ENCODE peak calls at places on chromosomes 6 and 20, in ten cellular contexts. One of them, this sample, is unnamed. For H3K4me1, the result is how much of the 10 kb centered on the place peaks cover.

GRCh38 chr6:163398796-163399195 is 15.7 kb upstream of the QKI start:
- DNase-seq in aorta: no peak
- DNase-seq in uterus: no peak
- DNase-seq in CD4-positive, CD25-positive, alpha-beta regulatory T cell: no peak
- DNase-seq in vagina: peak
- DNase-seq in effector memory CD4-positive, alpha-beta T cell: no peak
- DNase-seq in pancreas: no peak
- DNase-seq in sigmoid colon: peak
- DNase-seq in endodermal cell: no peak
- DNase-seq in neuronal stem cell: no peak
- DNase-seq in this sample: peak

GRCh38 chr6:119145111-119145510 is 66.6 kb upstream of the FAM184A start:
- DNase-seq in aorta: no peak
- DNase-seq in uterus: no peak
- DNase-seq in CD4-positive, CD25-positive, alpha-beta regulatory T cell: no peak
- DNase-seq in vagina: no peak
- DNase-seq in effector memory CD4-positive, alpha-beta T cell: no peak
- DNase-seq in pancreas: no peak
- DNase-seq in sigmoid colon: no peak
- DNase-seq in endodermal cell: no peak
- DNase-seq in neuronal stem cell: no peak
- DNase-seq in this sample: no peak

GRCh38 chr6:26122402-26122792 is 35.2 kb downstream of the HFE start:
- DNase-seq in aorta: no peak
- DNase-seq in uterus: no peak
- DNase-seq in CD4-positive, CD25-positive, alpha-beta regulatory T cell: no peak
- DNase-seq in vagina: no peak
- DNase-seq in effector memory CD4-positive, alpha-beta T cell: no peak
- DNase-seq in pancreas: no peak
- DNase-seq in sigmoid colon: no peak
- DNase-seq in endodermal cell: peak
- DNase-seq in neuronal stem cell: no peak
- DNase-seq in this sample: no peak

GRCh38 chr20:48359692-48360337 is 468.0 kb downstream of the PREX1 start:
- DNase-seq in aorta: no peak
- DNase-seq in uterus: no peak
- DNase-seq in CD4-positive, CD25-positive, alpha-beta regulatory T cell: no peak
- DNase-seq in vagina: no peak
- DNase-seq in effector memory CD4-positive, alpha-beta T cell: no peak
- DNase-seq in pancreas: no peak
- DNase-seq in sigmoid colon: no peak
- DNase-seq in endodermal cell: no peak
- DNase-seq in neuronal stem cell: no peak
- DNase-seq in this sample: no peak

GRCh38 chr6:31928672-31928939 is 1.1 kb downstream of the C2 start:
- DNase-seq in aorta: no peak
- DNase-seq in uterus: no peak
- DNase-seq in CD4-positive, CD25-positive, alpha-beta regulatory T cell: no peak
- DNase-seq in vagina: no peak
- DNase-seq in effector memory CD4-positive, alpha-beta T cell: no peak
- DNase-seq in pancreas: no peak
- DNase-seq in sigmoid colon: no peak
- DNase-seq in endodermal cell: no peak
- DNase-seq in neuronal stem cell: no peak
- DNase-seq in this sample: no peak

GRCh38 chr20:61615806-61616205 is 363.7 kb downstream of the CDH4 start:
- DNase-seq in aorta: no peak
- DNase-seq in uterus: no peak
- DNase-seq in CD4-positive, CD25-positive, alpha-beta regulatory T cell: no peak
- DNase-seq in vagina: no peak
- DNase-seq in effector memory CD4-positive, alpha-beta T cell: no peak
- DNase-seq in pancreas: no peak
- DNase-seq in sigmoid colon: no peak
- DNase-seq in endodermal cell: no peak
- DNase-seq in neuronal stem cell: no peak
- DNase-seq in this sample: no peak

GRCh38 chr20:4167261-4168004 is 152.1 kb upstream of the RNF24 start:
- DNase-seq in aorta: no peak
- DNase-seq in uterus: no peak
- DNase-seq in CD4-positive, CD25-positive, alpha-beta regulatory T cell: no peak
- DNase-seq in vagina: no peak
- DNase-seq in effector memory CD4-positive, alpha-beta T cell: no peak
- DNase-seq in pancreas: no peak
- DNase-seq in sigmoid colon: no peak
- DNase-seq in endodermal cell: peak
- DNase-seq in neuronal stem cell: no peak
- DNase-seq in this sample: no peak

GRCh38 chr6:130848945-130849344 is 21.7 kb downstream of the SMLR1 start:
- DNase-seq in aorta: no peak
- DNase-seq in uterus: no peak
- DNase-seq in CD4-positive, CD25-positive, alpha-beta regulatory T cell: no peak
- DNase-seq in vagina: no peak
- DNase-seq in effector memory CD4-positive, alpha-beta T cell: no peak
- DNase-seq in pancreas: no peak
- DNase-seq in sigmoid colon: no peak
- DNase-seq in endodermal cell: peak
- DNase-seq in neuronal stem cell: no peak
- DNase-seq in this sample: no peak

GRCh38 chr6:65638047-65638831 is 68.8 kb downstream of the EYS start:
- DNase-seq in aorta: peak
- DNase-seq in uterus: no peak
- DNase-seq in CD4-positive, CD25-positive, alpha-beta regulatory T cell: no peak
- DNase-seq in vagina: no peak
- DNase-seq in effector memory CD4-positive, alpha-beta T cell: no peak
- DNase-seq in pancreas: no peak
- DNase-seq in sigmoid colon: no peak
- DNase-seq in endodermal cell: peak
- DNase-seq in neuronal stem cell: peak
- DNase-seq in this sample: no peak

GRCh38 chr6:108948252-108948651 is 100.0 kb downstream of the ARMC2 start:
- DNase-seq in aorta: peak
- DNase-seq in uterus: no peak
- DNase-seq in CD4-positive, CD25-positive, alpha-beta regulatory T cell: no peak
- DNase-seq in vagina: no peak
- DNase-seq in effector memory CD4-positive, alpha-beta T cell: no peak
- DNase-seq in pancreas: peak
- DNase-seq in sigmoid colon: no peak
- DNase-seq in endodermal cell: no peak
- DNase-seq in neuronal stem cell: no peak
- DNase-seq in this sample: no peak

GRCh38 chr6:105726902-105727655 is 324.2 kb upstream of the PREP start:
- DNase-seq in aorta: no peak
- DNase-seq in uterus: no peak
- DNase-seq in CD4-positive, CD25-positive, alpha-beta regulatory T cell: no peak
- DNase-seq in vagina: no peak
- DNase-seq in effector memory CD4-positive, alpha-beta T cell: no peak
- DNase-seq in pancreas: no peak
- DNase-seq in sigmoid colon: no peak
- DNase-seq in endodermal cell: no peak
- DNase-seq in neuronal stem cell: no peak
- DNase-seq in this sample: no peak

GRCh38 chr20:15836634-15837033 is 736.6 kb downstream of the KIF16B start:
- DNase-seq in aorta: no peak
- DNase-seq in uterus: no peak
- DNase-seq in CD4-positive, CD25-positive, alpha-beta regulatory T cell: no peak
- DNase-seq in vagina: no peak
- DNase-seq in effector memory CD4-positive, alpha-beta T cell: no peak
- DNase-seq in pancreas: no peak
- DNase-seq in sigmoid colon: no peak
- DNase-seq in endodermal cell: no peak
- DNase-seq in neuronal stem cell: no peak
- DNase-seq in this sample: no peak

GRCh38 chr6:135972586-135972985 is 121.1 kb downstream of the PDE7B start:
- DNase-seq in aorta: no peak
- DNase-seq in uterus: no peak
- DNase-seq in CD4-positive, CD25-positive, alpha-beta regulatory T cell: no peak
- DNase-seq in vagina: no peak
- DNase-seq in effector memory CD4-positive, alpha-beta T cell: no peak
- DNase-seq in pancreas: no peak
- DNase-seq in sigmoid colon: no peak
- DNase-seq in endodermal cell: no peak
- DNase-seq in neuronal stem cell: no peak
- DNase-seq in this sample: no peak

GRCh38 chr6:161922631-161923119 is 648.8 kb upstream of the AGPAT4 start:
- DNase-seq in aorta: no peak
- DNase-seq in uterus: no peak
- DNase-seq in CD4-positive, CD25-positive, alpha-beta regulatory T cell: no peak
- DNase-seq in vagina: no peak
- DNase-seq in effector memory CD4-positive, alpha-beta T cell: no peak
- DNase-seq in pancreas: peak
- DNase-seq in sigmoid colon: no peak
- DNase-seq in endodermal cell: peak
- DNase-seq in neuronal stem cell: no peak
- DNase-seq in this sample: peak

GRCh38 chr6:31065556-31065955 is 46.8 kb downstream of the C6orf15 start:
- DNase-seq in aorta: no peak
- DNase-seq in uterus: no peak
- DNase-seq in CD4-positive, CD25-positive, alpha-beta regulatory T cell: no peak
- DNase-seq in vagina: no peak
- DNase-seq in effector memory CD4-positive, alpha-beta T cell: no peak
- DNase-seq in pancreas: no peak
- DNase-seq in sigmoid colon: no peak
- DNase-seq in endodermal cell: no peak
- DNase-seq in neuronal stem cell: no peak
- DNase-seq in this sample: no peak

GRCh38 chr6:113476937-113477839 is 380.0 kb upstream of the MARCKS start:
- DNase-seq in aorta: no peak
- DNase-seq in uterus: no peak
- DNase-seq in CD4-positive, CD25-positive, alpha-beta regulatory T cell: no peak
- DNase-seq in vagina: no peak
- DNase-seq in effector memory CD4-positive, alpha-beta T cell: no peak
- DNase-seq in pancreas: no peak
- DNase-seq in sigmoid colon: no peak
- DNase-seq in endodermal cell: no peak
- DNase-seq in neuronal stem cell: no peak
- DNase-seq in this sample: no peak

DNA sequence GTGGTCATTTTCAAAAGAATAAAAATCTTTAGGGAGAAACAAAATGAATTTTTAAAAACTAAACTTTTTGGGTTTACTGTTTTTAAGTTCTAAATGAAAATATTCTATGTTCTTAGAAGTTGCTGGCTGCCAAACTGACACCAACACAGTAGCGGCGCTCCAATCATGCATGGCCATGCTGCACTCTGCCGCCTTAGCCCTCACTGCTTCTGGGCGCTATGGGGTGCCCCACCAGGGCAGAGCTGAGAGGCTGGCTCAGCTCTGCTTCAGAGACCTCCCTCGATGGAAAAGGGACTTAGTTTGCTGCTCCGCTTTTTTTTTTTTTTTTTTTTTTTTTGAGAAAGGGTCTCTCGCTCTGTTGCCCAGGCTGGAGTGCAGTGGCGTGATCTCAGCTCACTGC is 20.9 kb downstream of the EZR start:
- DNase-seq in aorta: no peak
- DNase-seq in uterus: no peak
- DNase-seq in CD4-positive, CD25-positive, alpha-beta regulatory T cell: no peak
- DNase-seq in vagina: no peak
- DNase-seq in effector memory CD4-positive, alpha-beta T cell: no peak
- DNase-seq in pancreas: no peak
- DNase-seq in sigmoid colon: no peak
- DNase-seq in endodermal cell: peak
- DNase-seq in neuronal stem cell: no peak
- DNase-seq in this sample: no peak
- H3K4me1 ChIP-seq in aorta: under half
- H3K4me1 ChIP-seq in uterus: under half
- H3K4me1 ChIP-seq in CD4-positive, CD25-positive, alpha-beta regulatory T cell: half or more
- H3K4me1 ChIP-seq in vagina: under half
- H3K4me1 ChIP-seq in effector memory CD4-positive, alpha-beta T cell: half or more
- H3K4me1 ChIP-seq in pancreas: half or more
- H3K4me1 ChIP-seq in sigmoid colon: under half
- H3K4me1 ChIP-seq in endodermal cell: under half
- H3K4me1 ChIP-seq in neuronal stem cell: under half
- H3K4me1 ChIP-seq in this sample: half or more

DNA sequence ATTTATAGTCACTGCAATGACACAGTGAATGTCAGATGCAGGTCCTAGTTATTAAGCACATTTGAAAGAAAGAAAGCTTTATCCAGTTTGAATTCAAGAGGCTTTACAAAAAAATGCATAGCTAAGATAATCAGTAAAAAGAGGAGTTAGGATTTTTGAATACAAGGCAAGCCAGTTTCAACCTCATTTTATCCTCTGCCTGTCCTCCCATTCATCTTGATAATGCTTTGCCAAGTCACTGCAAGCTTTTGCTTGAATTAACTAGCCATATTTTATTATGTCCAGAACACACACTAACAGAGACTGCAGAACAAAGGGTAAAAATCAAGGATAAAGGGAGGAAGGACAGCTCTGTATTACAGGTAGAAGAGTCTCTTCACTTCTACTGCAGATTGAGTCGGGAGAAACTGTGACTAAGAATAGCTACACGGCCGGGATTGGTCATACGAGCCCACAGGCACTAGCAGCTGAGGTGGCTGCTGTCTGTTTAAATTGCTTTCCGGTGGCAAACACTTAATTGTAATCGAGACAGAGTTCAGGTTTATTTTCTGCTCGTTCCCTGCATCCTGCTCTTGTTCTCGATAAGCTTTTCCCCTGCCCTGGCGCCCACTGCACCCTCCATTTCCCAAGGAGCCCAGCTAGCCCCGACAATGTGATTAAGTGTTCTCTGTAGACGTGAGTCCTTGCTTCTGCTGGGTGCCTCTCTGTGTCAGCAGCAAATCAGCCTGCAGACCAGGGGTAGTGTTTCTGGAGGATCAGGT is 30.5 kb upstream of the AKAP12 start:
- DNase-seq in aorta: no peak
- DNase-seq in uterus: no peak
- DNase-seq in CD4-positive, CD25-positive, alpha-beta regulatory T cell: no peak
- DNase-seq in vagina: no peak
- DNase-seq in effector memory CD4-positive, alpha-beta T cell: no peak
- DNase-seq in pancreas: no peak
- DNase-seq in sigmoid colon: no peak
- DNase-seq in endodermal cell: no peak
- DNase-seq in neuronal stem cell: no peak
- DNase-seq in this sample: no peak
- H3K4me3 ChIP-seq in aorta: no peak
- H3K4me3 ChIP-seq in uterus: no peak
- H3K4me3 ChIP-seq in CD4-positive, CD25-positive, alpha-beta regulatory T cell: no peak
- H3K4me3 ChIP-seq in vagina: no peak
- H3K4me3 ChIP-seq in effector memory CD4-positive, alpha-beta T cell: no peak
- H3K4me3 ChIP-seq in pancreas: no peak
- H3K4me3 ChIP-seq in sigmoid colon: no peak
- H3K4me3 ChIP-seq in endodermal cell: no peak
- H3K4me3 ChIP-seq in neuronal stem cell: no peak
- H3K4me3 ChIP-seq in this sample: no peak

GRCh38 chr6:87705070-87705691 is 3.1 kb upstream of the AKIRIN2 start:
- DNase-seq in aorta: no peak
- DNase-seq in uterus: no peak
- DNase-seq in CD4-positive, CD25-positive, alpha-beta regulatory T cell: peak
- DNase-seq in vagina: no peak
- DNase-seq in effector memory CD4-positive, alpha-beta T cell: no peak
- DNase-seq in pancreas: no peak
- DNase-seq in sigmoid colon: no peak
- DNase-seq in endodermal cell: no peak
- DNase-seq in neuronal stem cell: no peak
- DNase-seq in this sample: no peak
- H3K27ac ChIP-seq in aorta: no peak
- H3K27ac ChIP-seq in uterus: no peak
- H3K27ac ChIP-seq in CD4-positive, CD25-positive, alpha-beta regulatory T cell: peak
- H3K27ac ChIP-seq in vagina: no peak
- H3K27ac ChIP-seq in effector memory CD4-positive, alpha-beta T cell: no peak
- H3K27ac ChIP-seq in pancreas: no peak
- H3K27ac ChIP-seq in sigmoid colon: no peak
- H3K27ac ChIP-seq in endodermal cell: no peak
- H3K27ac ChIP-seq in neuronal stem cell: no peak
- H3K27ac ChIP-seq in this sample: no peak

GRCh38 chr6:6722195-6722594 is 133.7 kb downstream of the LY86 start:
- DNase-seq in aorta: no peak
- DNase-seq in uterus: no peak
- DNase-seq in CD4-positive, CD25-positive, alpha-beta regulatory T cell: no peak
- DNase-seq in vagina: no peak
- DNase-seq in effector memory CD4-positive, alpha-beta T cell: no peak
- DNase-seq in pancreas: no peak
- DNase-seq in sigmoid colon: no peak
- DNase-seq in endodermal cell: no peak
- DNase-seq in neuronal stem cell: no peak
- DNase-seq in this sample: no peak
- H3K4me1 ChIP-seq in aorta: under half
- H3K4me1 ChIP-seq in uterus: under half
- H3K4me1 ChIP-seq in CD4-positive, CD25-positive, alpha-beta regulatory T cell: under half
- H3K4me1 ChIP-seq in vagina: under half
- H3K4me1 ChIP-seq in effector memory CD4-positive, alpha-beta T cell: under half
- H3K4me1 ChIP-seq in pancreas: under half
- H3K4me1 ChIP-seq in sigmoid colon: under half
- H3K4me1 ChIP-seq in endodermal cell: under half
- H3K4me1 ChIP-seq in neuronal stem cell: under half
- H3K4me1 ChIP-seq in this sample: half or more

This sample was measured in heart right ventricle.